ENCODE peak calls at places on chromosomes 13 and 19, in five cellular contexts. One of them, this sample, is unnamed.

GRCh38 chr19:50313812-50314536 is 15.2 kb downstream of the KCNC3 start:
- DNase-seq in suprapubic skin: no peak
- DNase-seq in anterior cingulate cortex: no peak
- DNase-seq in heart left ventricle: no peak
- DNase-seq in T-cell: no peak
- DNase-seq in this sample: no peak

GRCh38 chr19:7665076-7665475 is 3.8 kb upstream of the RETN start:
- DNase-seq in suprapubic skin: no peak
- DNase-seq in T-cell: no peak
- DNase-seq in anterior cingulate cortex: no peak
- DNase-seq in heart left ventricle: no peak
- DNase-seq in this sample: no peak

GRCh38 chr19:4328243-4328990 is 10.2 kb downstream of the STAP2 start:
- DNase-seq in T-cell: peak; percentile 90
- DNase-seq in suprapubic skin: peak; percentile 97
- DNase-seq in anterior cingulate cortex: peak; percentile 82
- DNase-seq in heart left ventricle: peak; percentile 97
- DNase-seq in this sample: peak; percentile 97

GRCh38 chr13:75938811-75939525 is 302.8 kb downstream of the LMO7 start:
- DNase-seq in heart left ventricle: no peak
- DNase-seq in anterior cingulate cortex: no peak
- DNase-seq in T-cell: no peak
- DNase-seq in suprapubic skin: no peak
- DNase-seq in this sample: no peak

GRCh38 chr13:33953203-33953602 is 135.3 kb downstream of the RFC3 start:
- DNase-seq in heart left ventricle: no peak
- DNase-seq in T-cell: no peak
- DNase-seq in anterior cingulate cortex: no peak
- DNase-seq in suprapubic skin: no peak
- DNase-seq in this sample: no peak

GRCh38 chr13:32086366-32086765 is 54.8 kb downstream of the FRY start:
- DNase-seq in T-cell: no peak
- DNase-seq in anterior cingulate cortex: no peak
- DNase-seq in heart left ventricle: no peak
- DNase-seq in suprapubic skin: no peak
- DNase-seq in this sample: no peak

GRCh38 chr13:41756198-41756885 is 204.6 kb downstream of the VWA8 start:
- DNase-seq in anterior cingulate cortex: no peak
- DNase-seq in heart left ventricle: no peak
- DNase-seq in T-cell: no peak
- DNase-seq in suprapubic skin: no peak
- DNase-seq in this sample: no peak

GRCh38 chr13:46297338-46297737 is 85.6 kb downstream of the LRRC63 start:
- DNase-seq in suprapubic skin: no peak
- DNase-seq in heart left ventricle: no peak
- DNase-seq in T-cell: no peak
- DNase-seq in anterior cingulate cortex: no peak
- DNase-seq in this sample: no peak

This sample was measured in pancreas.